ENCODE peak calls at places on chromosome 15, in four cellular contexts. V is BJ, O is HepG2, H is K562. E is an unnamed sample.

GRCh38 chr15:26179906-26180305 is 316.8 kb upstream of the ATP10A start:
- DNase-seq in V (no peak), O (peak), H (no peak), E (no peak)

GRCh38 chr15:68503791-68504720 is 72.1 kb upstream of the ITGA11 start:
- DNase-seq in V (no peak), O (no peak), H (no peak), E (no peak)

GRCh38 chr15:101064795-101065569 is 145.8 kb downstream of the LRRK1 start:
- DNase-seq in V (no peak), O (no peak), H (no peak), E (no peak)

GRCh38 chr15:71115567-71116351 is 488 bp downstream of the THSD4 start:
- DNase-seq in V (no peak), O (no peak), H (peak), E (no peak)

GRCh38 chr15:100284191-100284590 is 57.6 kb downstream of the ADAMTS17 start:
- DNase-seq in V (no peak), O (no peak), H (no peak), E (no peak)

GRCh38 chr15:45136378-45136764 is 6.6 kb downstream of the DUOX1 start:
- DNase-seq in V (no peak), O (no peak), H (peak), E (no peak)

GRCh38 chr15:45110256-45110820 is 3.6 kb downstream of the DUOX2 start:
- DNase-seq in V (no peak), O (no peak), H (no peak), E (no peak)

GRCh38 chr15:98076021-98076816 is 115.7 kb downstream of the ARRDC4 start:
- DNase-seq in V (no peak), O (no peak), H (peak), E (no peak)

GRCh38 chr15:88035381-88035780 is 221.2 kb downstream of the NTRK3 start:
- DNase-seq in V (no peak), O (no peak), H (no peak), E (no peak)
- H3K4me3 ChIP-seq in V (no peak), O (no peak), H (no peak), E (no peak)

DNA sequence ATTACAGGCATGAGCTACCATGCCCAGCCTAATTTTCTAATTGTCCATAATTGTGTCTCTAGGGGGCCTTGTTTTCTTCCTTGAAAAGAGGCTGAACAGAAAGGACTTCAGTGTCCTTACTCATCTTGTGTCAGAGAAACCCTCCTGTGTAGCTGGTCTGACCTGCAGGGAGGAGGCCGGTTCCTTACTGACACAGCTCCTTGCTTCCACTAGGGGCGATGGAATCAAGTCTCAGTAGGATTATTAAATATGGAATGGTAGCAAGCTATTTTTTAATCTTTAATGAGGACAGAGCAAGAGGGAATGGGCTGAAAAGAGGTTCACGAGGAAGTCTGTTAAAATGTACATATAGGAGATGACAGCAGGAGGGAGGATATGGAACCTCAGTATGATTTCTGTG is 8.6 kb downstream of the LPCAT4 start:
- DNase-seq in V (no peak), O (no peak), H (peak), E (no peak)
- TF ChIP-seq CTCF in V (peak), O (no peak), H (peak), E (peak)

DNA sequence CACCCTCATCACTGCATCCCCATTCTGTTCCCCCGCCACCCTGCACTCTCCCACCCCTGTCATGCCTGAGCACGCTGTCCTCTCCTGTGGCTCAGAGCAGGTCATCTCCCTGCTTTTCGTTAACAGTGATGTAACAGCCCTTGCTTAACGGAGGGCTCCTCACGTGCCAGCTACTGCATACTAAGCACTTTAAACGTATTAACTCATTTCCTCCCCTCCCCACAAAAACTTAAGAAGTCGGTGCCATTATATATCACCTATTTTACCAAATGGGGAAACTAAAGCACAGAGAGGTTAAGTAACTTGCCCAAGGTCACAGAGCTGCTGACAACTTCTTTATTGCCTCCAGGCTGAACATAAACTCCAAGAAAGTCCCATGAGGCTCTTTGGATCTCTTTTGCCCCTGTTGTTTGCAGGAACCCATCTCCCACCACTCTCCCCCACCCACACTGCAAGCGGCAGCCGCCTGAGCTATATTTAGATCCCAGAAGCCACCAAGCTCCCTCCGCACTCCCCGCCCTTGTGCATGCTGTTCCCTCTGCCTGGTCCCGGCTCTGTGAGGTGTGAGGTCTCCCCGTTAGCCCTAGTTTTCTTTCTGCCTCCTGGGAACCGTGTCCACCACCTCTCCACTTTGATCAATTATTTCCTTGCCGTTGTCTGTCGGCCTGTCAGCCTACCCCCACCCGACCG is 752 bp upstream of the CSK start:
- DNase-seq in V (no peak), O (no peak), H (no peak), E (no peak)
- H3K4me3 ChIP-seq in V (peak), O (peak), H (peak), E (peak)

GRCh38 chr15:88975891-88976290 is 62.7 kb upstream of the MFGE8 start:
- DNase-seq in V (no peak), O (no peak), H (no peak), E (no peak)

GRCh38 chr15:88974392-88974791 is 61.2 kb upstream of the MFGE8 start:
- DNase-seq in V (no peak), O (no peak), H (no peak), E (no peak)

GRCh38 chr15:88979674-88980073 is 66.5 kb upstream of the MFGE8 start:
- DNase-seq in V (no peak), O (no peak), H (no peak), E (no peak)

GRCh38 chr15:88980498-88980897 is 67.3 kb upstream of the MFGE8 start:
- DNase-seq in V (no peak), O (no peak), H (no peak), E (no peak)

GRCh38 chr15:88976656-88977055 is 63.5 kb upstream of the MFGE8 start:
- DNase-seq in V (no peak), O (no peak), H (no peak), E (no peak)
- TF ChIP-seq CTCF in V (no peak), O (no peak), H (no peak), E (no peak)

GRCh38 chr15:63046927-63047760 is 4.6 kb downstream of the TPM1 start:
- DNase-seq in V (no peak), O (no peak), H (no peak), E (no peak)

GRCh38 chr15:63047792-63048114 is 5.2 kb downstream of the TPM1 start:
- DNase-seq in V (no peak), O (no peak), H (no peak), E (no peak)

GRCh38 chr15:63044645-63045437 is 2.3 kb downstream of the TPM1 start:
- DNase-seq in V (no peak), O (no peak), H (no peak), E (no peak)

GRCh38 chr15:63044077-63044644 is 1.6 kb downstream of the TPM1 start:
- DNase-seq in V (no peak), O (no peak), H (no peak), E (no peak)

DNA sequence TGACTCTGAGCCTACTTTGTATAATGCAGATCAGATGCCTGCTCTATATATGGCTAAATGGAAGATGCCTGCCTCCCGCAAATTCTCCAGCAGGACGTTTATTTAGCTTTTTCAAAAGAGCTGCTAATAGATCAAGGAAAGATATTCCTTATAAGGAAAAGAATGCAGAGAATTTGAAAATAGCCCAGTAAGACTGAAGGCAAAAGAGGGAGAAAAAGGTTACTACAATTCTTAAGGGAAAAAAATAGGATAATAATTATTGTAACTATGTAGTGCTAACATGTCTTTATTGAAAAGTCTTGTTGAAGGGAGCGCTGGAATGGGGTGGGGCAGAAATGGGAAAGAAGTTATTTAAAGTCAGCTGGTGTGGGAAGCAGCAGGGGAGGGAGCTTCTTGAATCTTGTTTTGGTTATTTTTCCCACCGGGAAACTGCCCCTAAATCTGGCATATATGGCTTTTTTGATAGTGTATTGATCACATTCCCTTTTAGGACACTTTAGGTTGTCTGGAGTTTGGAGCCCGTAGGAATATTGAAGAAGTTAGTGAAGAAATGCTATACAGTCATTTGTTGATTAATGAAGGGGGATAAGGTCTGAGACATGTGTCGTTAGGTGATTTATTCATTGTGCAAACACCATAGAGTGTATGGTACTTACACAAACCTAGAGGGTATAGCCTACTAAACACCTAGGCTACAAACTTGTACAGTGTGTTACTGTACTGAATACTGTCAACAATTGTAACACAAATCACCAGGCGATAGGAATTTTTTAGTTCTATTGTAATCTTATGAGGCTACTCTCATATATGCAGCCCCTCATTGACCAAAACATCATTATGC is 3.1 kb downstream of the TPM1 start:
- DNase-seq in V (no peak), O (no peak), H (no peak), E (no peak)
- H3K4me3 ChIP-seq in V (peak), O (no peak), H (no peak), E (peak)

GRCh38 chr15:93649691-93650235 is 560.8 kb upstream of the RGMA start:
- DNase-seq in V (no peak), O (no peak), H (no peak), E (no peak)

DNA sequence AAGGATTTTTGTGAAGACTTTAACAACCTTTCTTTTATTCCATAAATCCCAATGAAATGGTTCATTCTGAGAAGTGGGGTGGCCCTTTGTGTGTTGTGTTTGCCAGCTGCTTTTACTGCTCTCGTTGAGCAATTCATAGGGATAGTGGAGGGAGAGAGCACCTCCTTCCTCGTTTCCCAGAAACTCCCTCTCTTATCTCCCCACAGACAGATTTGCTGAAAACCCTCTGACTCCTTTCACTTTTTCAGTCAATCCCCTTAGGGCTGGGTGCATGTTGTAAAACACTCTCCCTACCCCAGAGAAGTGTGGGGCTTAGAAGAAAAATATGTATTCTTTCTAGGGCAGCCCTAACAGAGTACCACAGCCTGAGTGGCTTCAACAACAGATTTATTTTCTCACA is 557.2 kb upstream of the RGMA start:
- DNase-seq in V (no peak), O (no peak), H (no peak), E (no peak)
- TF ChIP-seq CTCF in V (no peak), O (no peak), H (no peak), E (no peak)